ENCODE peak calls at places on chromosomes 2 and 18, in five cellular contexts. G is H1, H is HEK293T, V is GM12878, M is NT2/D1. F is an unnamed sample.

GRCh38 chr2:60463249-60463648 is 90.2 kb downstream of the BCL11A start:
- DNase-seq in V (no peak), H (no peak), G (no peak), M (no peak), F (no peak)

GRCh38 chr2:95287806-95288205 is 9.3 kb upstream of the KCNIP3 start:
- DNase-seq in H (no peak), G (no peak), V (no peak), M (no peak), F (no peak)

GRCh38 chr2:26455801-26456700 is 21.9 kb downstream of the OTOF start:
- DNase-seq in G (no peak), V (no peak), M (no peak), H (no peak), F (no peak)

GRCh38 chr2:36408198-36408703 is 52.7 kb downstream of the CRIM1 start:
- DNase-seq in V (no peak), M (no peak), G (peak; percentile 17), H (peak; percentile 19), F (no peak)

GRCh38 chr2:25252291-25253152 is 84.1 kb upstream of the POMC start:
- DNase-seq in H (no peak), M (peak; percentile 92), G (peak; percentile 83), V (no peak), F (peak; percentile 82)

GRCh38 chr2:119005081-119005480 is 63.1 kb downstream of the MARCO start:
- DNase-seq in H (no peak), M (no peak), G (no peak), V (no peak), F (no peak)

GRCh38 chr18:80249217-80250093 is 2.1 kb upstream of the PARD6G start:
- DNase-seq in G (no peak), V (no peak), H (no peak), M (no peak), F (no peak)

GRCh38 chr2:218391202-218391601 is 8.5 kb upstream of the CTDSP1 start:
- DNase-seq in H (no peak), G (no peak), V (no peak), M (no peak), F (no peak)

GRCh38 chr2:216372761-216373291 is 543 bp upstream of the MARCHF4 start:
- DNase-seq in G (no peak), H (no peak), M (no peak), V (no peak), F (no peak)
- TF ChIP-seq SUZ12 in G (no peak), H (no peak), M (no peak), V (no peak), F (no peak)

GRCh38 chr2:54950811-54951210 is 99.4 kb downstream of the RTN4 start:
- DNase-seq in H (no peak), M (no peak), V (no peak), G (no peak), F (no peak)

GRCh38 chr2:54954705-54955357 is 95.4 kb downstream of the RTN4 start:
- DNase-seq in H (no peak), M (no peak), G (no peak), V (no peak), F (no peak)

GRCh38 chr2:54952425-54952824 is 97.8 kb downstream of the RTN4 start:
- DNase-seq in G (no peak), H (no peak), M (no peak), V (no peak), F (no peak)

GRCh38 chr2:54954158-54954557 is 96.1 kb downstream of the RTN4 start:
- DNase-seq in V (no peak), G (no peak), H (no peak), M (no peak), F (no peak)

DNA sequence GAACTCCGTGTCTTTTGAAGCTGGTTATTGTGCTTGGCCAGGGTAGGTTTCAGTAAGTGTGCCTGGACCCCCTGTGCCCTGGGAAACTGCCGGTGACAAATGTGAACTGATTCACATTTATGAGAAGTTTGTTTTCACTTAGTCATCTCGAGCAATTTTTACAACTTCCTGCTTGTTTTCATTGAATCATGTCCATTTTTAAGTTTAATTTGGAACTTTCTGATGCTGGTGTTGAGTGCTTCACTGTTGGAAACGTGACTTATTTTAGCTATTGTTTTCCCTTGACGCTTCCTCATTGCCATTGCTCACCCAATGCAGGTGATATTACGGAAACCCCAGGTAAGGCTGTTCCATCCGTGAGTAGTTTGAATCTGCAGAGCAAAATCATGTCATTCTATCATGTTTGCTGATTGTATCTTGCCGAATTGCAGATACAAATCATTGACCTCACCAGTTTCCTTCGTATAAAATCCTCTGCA is 97.2 kb downstream of the RTN4 start:
- DNase-seq in V (no peak), G (no peak), H (no peak), M (no peak), F (no peak)
- TF ChIP-seq SUZ12 in V (no peak), G (no peak), H (no peak), M (no peak), F (no peak)

GRCh38 chr2:9820020-9820973 is 23.0 kb upstream of the TAF1B start:
- DNase-seq in H (no peak), V (no peak), G (peak; percentile 39), M (peak; percentile 70), F (peak; percentile 39)
- TF ChIP-seq SUZ12 in H (no peak), V (no peak), G (no peak), M (no peak), F (no peak)

DNA sequence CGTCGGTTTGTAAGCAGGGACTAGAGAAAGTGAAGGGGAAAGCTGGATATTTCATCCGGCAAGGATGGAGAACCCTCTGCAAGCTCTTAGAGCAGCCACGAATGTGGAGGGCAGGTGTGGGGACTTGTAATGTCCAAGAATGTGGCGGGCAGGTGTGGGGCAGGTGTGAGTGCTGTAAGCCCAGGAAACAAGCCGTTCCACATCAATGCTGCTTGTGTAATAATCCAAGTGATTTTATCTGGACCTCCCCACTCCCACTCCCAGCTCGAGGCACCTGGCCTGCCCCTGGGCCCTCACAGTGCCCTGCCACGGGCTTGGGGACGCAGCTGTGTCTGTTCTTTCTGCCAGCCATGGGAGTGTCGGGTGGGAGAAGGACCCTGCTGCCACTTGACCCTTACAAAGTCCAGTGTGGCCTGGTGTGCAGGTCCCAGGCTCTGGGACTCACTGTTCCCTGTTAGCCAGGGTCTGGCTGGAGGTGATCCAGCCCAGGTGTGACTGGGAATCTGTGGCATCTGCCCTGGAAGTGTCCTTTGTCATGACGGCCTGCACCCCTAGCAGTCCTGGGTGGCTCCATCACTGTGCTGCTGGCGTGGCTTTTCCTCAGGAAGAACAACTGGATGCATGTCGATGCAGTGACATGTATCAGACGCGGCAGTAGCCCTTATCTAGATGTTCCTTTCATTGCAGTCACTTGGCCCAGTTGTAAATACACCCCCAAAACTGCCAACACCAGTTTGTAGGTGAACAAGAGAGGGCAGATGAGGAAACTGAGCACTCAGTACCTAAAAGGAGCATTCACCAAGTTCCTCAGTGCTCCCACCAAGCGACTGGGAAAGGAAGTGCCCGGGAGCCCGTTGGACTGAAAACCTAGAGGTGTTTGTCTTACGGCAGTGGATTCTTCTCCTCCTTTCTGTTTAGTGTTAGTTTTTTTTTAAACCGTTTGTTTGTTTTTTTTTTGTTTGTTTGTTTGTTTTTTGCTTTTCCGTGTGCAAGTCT is 43.0 kb downstream of the SOX11 start:
- DNase-seq in V (no peak), G (no peak), M (no peak), H (no peak), F (no peak)
- TF ChIP-seq SUZ12 in V (no peak), G (no peak), M (no peak), H (no peak), F (no peak)

GRCh38 chr2:190503088-190503487 is 31.4 kb downstream of the NEMP2 start:
- DNase-seq in V (no peak), H (no peak), G (no peak), M (no peak), F (no peak)
- TF ChIP-seq SUZ12 in V (no peak), H (no peak), G (no peak), M (no peak), F (no peak)

DNA sequence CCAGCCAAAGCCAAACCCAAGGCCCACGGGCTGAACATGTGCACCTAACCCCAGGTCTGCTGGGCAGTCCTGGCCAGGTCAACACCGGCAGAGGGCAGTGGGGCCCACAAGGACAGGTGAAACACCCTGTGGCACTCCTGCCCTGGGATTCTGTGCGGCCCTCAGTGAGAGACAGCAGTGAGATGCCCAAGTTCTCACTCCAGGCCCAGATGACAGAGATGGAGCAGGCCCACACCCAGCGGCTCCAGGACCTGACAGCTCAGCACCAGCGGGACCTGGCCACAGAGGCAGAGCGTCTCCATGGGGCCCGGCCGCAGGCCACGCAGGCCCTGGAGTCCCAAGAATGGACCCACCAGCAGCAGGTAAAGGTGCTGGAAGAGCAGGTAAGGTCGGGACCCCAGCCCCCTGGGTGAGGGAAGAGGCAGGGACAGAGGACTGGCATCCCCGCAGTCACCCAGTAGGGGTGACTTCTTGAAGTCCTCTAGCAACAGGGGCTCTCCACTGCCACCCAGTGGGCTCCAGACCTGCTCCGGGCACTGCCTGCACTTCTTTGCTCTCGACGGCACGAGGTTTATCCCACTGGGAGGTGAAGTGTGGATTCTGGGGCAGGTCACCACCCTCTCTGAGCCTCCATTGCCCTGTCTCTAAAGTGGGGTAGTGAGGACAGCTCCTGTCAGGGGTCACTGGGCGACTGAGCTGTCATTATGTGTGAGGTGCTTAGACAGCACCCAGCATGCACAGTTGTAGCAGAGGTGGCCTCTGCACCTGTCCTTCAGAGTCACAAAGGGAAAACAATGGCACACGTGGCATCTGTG is 8.8 kb upstream of the SNED1 start:
- DNase-seq in V (no peak), H (peak; percentile 49), M (no peak), G (no peak), F (peak; percentile 77)
- TF ChIP-seq SUZ12 in V (no peak), H (no peak), M (no peak), G (no peak), F (no peak)

DNA sequence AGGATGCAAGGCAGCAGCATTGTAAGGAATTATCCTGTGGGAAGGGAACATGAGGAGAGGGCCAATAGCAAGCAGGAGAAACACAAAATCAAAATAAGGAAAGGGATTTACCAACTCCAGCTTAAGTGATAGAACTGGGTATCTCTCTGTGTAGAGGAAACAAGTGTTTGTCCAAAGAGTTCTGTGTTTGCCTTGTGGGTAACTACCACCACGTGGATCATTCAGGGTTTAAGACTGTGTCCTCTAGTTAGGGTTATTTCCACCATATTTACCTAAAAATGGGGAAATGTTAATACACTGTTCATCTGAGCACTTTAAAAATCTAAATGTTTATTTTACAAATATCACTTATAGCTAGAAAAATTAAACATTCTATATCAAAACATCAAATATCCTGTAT is 283.3 kb downstream of the EIPR1 start:
- DNase-seq in G (no peak), H (no peak), V (no peak), M (no peak), F (no peak)
- TF ChIP-seq SUZ12 in G (no peak), H (no peak), V (no peak), M (no peak), F (no peak)

GRCh38 chr18:63378919-63379638 is 12.1 kb upstream of the KDSR start:
- DNase-seq in G (no peak), V (no peak), H (no peak), M (no peak), F (no peak)

GRCh38 chr18:63377275-63377980 is 10.4 kb upstream of the KDSR start:
- DNase-seq in H (no peak), V (no peak), M (no peak), G (no peak), F (no peak)

GRCh38 chr18:63376493-63377053 is 9.6 kb upstream of the KDSR start:
- DNase-seq in G (no peak), H (no peak), V (no peak), M (no peak), F (no peak)

GRCh38 chr18:63382843-63383242 is 15.8 kb upstream of the KDSR start:
- DNase-seq in G (no peak), V (no peak), H (no peak), M (no peak), F (no peak)

GRCh38 chr18:63379639-63379962 is 12.6 kb upstream of the KDSR start:
- DNase-seq in H (no peak), V (no peak), M (no peak), G (no peak), F (no peak)
- TF ChIP-seq SUZ12 in H (no peak), V (no peak), M (no peak), G (no peak), F (no peak)

F was measured in HepG2.